ENCODE peak calls at places on chromosomes 3 and 15, in five cellular contexts. P is mesothelial cell of epicardium, Y is midbrain, K is NCI-H2029 treated with DMSO at 0.1 percent for 48 hours, J is foreskin fibroblast. V is an unnamed sample.

GRCh38 chr3:82261013-82261412 is 499.6 kb upstream of the GBE1 start:
- DNase-seq in P (no peak), J (no peak), K (no peak), Y (no peak), V (no peak)

GRCh38 chr3:194206375-194206774 is 70.4 kb downstream of the HES1 start:
- DNase-seq in P (no peak), K (no peak), J (no peak), Y (no peak), V (no peak)

GRCh38 chr3:16828815-16829214 is 55.9 kb upstream of the PLCL2 start:
- DNase-seq in J (peak), K (no peak), Y (no peak), P (no peak), V (no peak)

GRCh38 chr3:154334973-154335420 is 10.7 kb upstream of the DHX36 start:
- DNase-seq in J (peak), P (no peak), Y (peak), K (peak), V (no peak)

GRCh38 chr15:88904808-88905327 is 8.3 kb downstream of the MFGE8 start:
- DNase-seq in J (peak), P (no peak), K (no peak), Y (peak), V (peak)

GRCh38 chr3:15056676-15057404 is 8.3 kb downstream of the MRPS25 start:
- DNase-seq in P (no peak), K (no peak), J (no peak), Y (no peak), V (no peak)

GRCh38 chr3:113678773-113679172 is 17.7 kb downstream of the USF3 start:
- DNase-seq in P (no peak), K (no peak), J (no peak), Y (no peak), V (no peak)

GRCh38 chr3:171390531-171390930 is 69.7 kb downstream of the TNIK start:
- DNase-seq in Y (no peak), K (no peak), P (no peak), J (no peak), V (no peak)

GRCh38 chr3:168248383-168249047 is 152.8 kb upstream of the GOLIM4 start:
- DNase-seq in K (no peak), P (no peak), Y (peak), J (peak), V (peak)

GRCh38 chr3:50542177-50543034 is 25.1 kb downstream of the C3orf18 start:
- DNase-seq in J (peak), Y (peak), P (peak), K (peak), V (peak)

GRCh38 chr3:170330366-170330765 is 27.1 kb upstream of the SKIL start:
- DNase-seq in J (peak), Y (no peak), P (no peak), K (no peak), V (no peak)

GRCh38 chr3:17006143-17006839 is 121.5 kb downstream of the PLCL2 start:
- DNase-seq in K (no peak), P (no peak), J (no peak), Y (no peak), V (no peak)

GRCh38 chr3:122563717-122564025 is 429 bp downstream of the PARP9 start:
- DNase-seq in K (no peak), P (no peak), J (no peak), Y (no peak), V (no peak)

GRCh38 chr3:33211444-33211843 is 7.2 kb downstream of the SUSD5 start:
- DNase-seq in J (peak), P (no peak), K (peak), Y (no peak), V (no peak)

GRCh38 chr3:189842681-189843602 is 211.8 kb downstream of the TP63 start:
- DNase-seq in J (no peak), P (no peak), Y (no peak), K (no peak), V (no peak)

GRCh38 chr3:34449305-34449704 is 650.9 kb downstream of the PDCD6IP start:
- DNase-seq in J (no peak), K (no peak), Y (no peak), P (no peak), V (no peak)

GRCh38 chr3:169836058-169836941 is 23.6 kb upstream of the LRRC34 start:
- DNase-seq in P (no peak), Y (no peak), K (no peak), J (peak), V (no peak)

GRCh38 chr15:63234479-63234878 is 42.9 kb upstream of the APH1B start:
- DNase-seq in P (no peak), J (no peak), Y (peak), K (no peak), V (no peak)

GRCh38 chr15:79640206-79640605 is 208.1 kb downstream of the MINAR1 start:
- DNase-seq in P (no peak), Y (no peak), J (peak), K (no peak), V (no peak)

GRCh38 chr3:65080432-65080831 is 392.6 kb upstream of the ADAMTS9 start:
- DNase-seq in P (no peak), K (no peak), Y (no peak), J (no peak), V (no peak)

GRCh38 chr15:31215490-31216209 is 111.0 kb upstream of the KLF13 start:
- DNase-seq in P (peak), J (peak), K (peak), Y (peak), V (no peak)

GRCh38 chr3:130276203-130276803 is 69.2 kb upstream of the COL6A5 start:
- DNase-seq in K (peak), P (no peak), J (peak), Y (peak), V (no peak)

GRCh38 chr3:15660055-15660940 is 58.8 kb downstream of the BTD start:
- DNase-seq in P (no peak), K (no peak), Y (no peak), J (no peak), V (no peak)

V was measured in GOT3.